ENCODE peak calls at places on chromosomes 11 and 22, in seven cellular contexts. One of them, this sample, is unnamed.

GRCh38 chr22:38335077-38335476 is 17.8 kb upstream of the CSNK1E start:
- DNase-seq in activated CD4-positive, alpha-beta T cell treated with anti-CD3 and anti-CD28 coated beads, Interleukin-2, amount 50 U/mL, for 1 hour: no peak
- DNase-seq in AG04450: no peak
- DNase-seq in activated naive CD8-positive, alpha-beta T cell treated with anti-CD3 and anti-CD28 coated beads, Interleukin-2, amount 50 U/mL, for 24 hours: no peak
- DNase-seq in body of pancreas: no peak
- DNase-seq in endothelial cell: no peak
- DNase-seq in activated T-helper 1 cell treated with anti-CD3 and anti-CD28 coated beads, Interleukin-2, amount 50 U/mL, for 16 hours: no peak
- DNase-seq in this sample: peak; percentile 43

GRCh38 chr11:11209967-11210366 is 143.1 kb downstream of the CSNK2A3 start:
- DNase-seq in activated CD4-positive, alpha-beta T cell treated with anti-CD3 and anti-CD28 coated beads, Interleukin-2, amount 50 U/mL, for 1 hour: no peak
- DNase-seq in AG04450: no peak
- DNase-seq in activated naive CD8-positive, alpha-beta T cell treated with anti-CD3 and anti-CD28 coated beads, Interleukin-2, amount 50 U/mL, for 24 hours: no peak
- DNase-seq in body of pancreas: no peak
- DNase-seq in endothelial cell: no peak
- DNase-seq in activated T-helper 1 cell treated with anti-CD3 and anti-CD28 coated beads, Interleukin-2, amount 50 U/mL, for 16 hours: no peak
- DNase-seq in this sample: no peak

GRCh38 chr11:20566591-20567434 is 32.6 kb upstream of the SLC6A5 start:
- DNase-seq in activated CD4-positive, alpha-beta T cell treated with anti-CD3 and anti-CD28 coated beads, Interleukin-2, amount 50 U/mL, for 1 hour: no peak
- DNase-seq in AG04450: no peak
- DNase-seq in activated naive CD8-positive, alpha-beta T cell treated with anti-CD3 and anti-CD28 coated beads, Interleukin-2, amount 50 U/mL, for 24 hours: no peak
- DNase-seq in body of pancreas: no peak
- DNase-seq in endothelial cell: no peak
- DNase-seq in activated T-helper 1 cell treated with anti-CD3 and anti-CD28 coated beads, Interleukin-2, amount 50 U/mL, for 16 hours: no peak
- DNase-seq in this sample: no peak

GRCh38 chr11:112289588-112290461 is 29.2 kb upstream of the PLET1 start:
- DNase-seq in activated CD4-positive, alpha-beta T cell treated with anti-CD3 and anti-CD28 coated beads, Interleukin-2, amount 50 U/mL, for 1 hour: peak; percentile 83
- DNase-seq in AG04450: no peak
- DNase-seq in activated naive CD8-positive, alpha-beta T cell treated with anti-CD3 and anti-CD28 coated beads, Interleukin-2, amount 50 U/mL, for 24 hours: peak; percentile 89
- DNase-seq in body of pancreas: peak; percentile 81
- DNase-seq in endothelial cell: peak; percentile 84
- DNase-seq in activated T-helper 1 cell treated with anti-CD3 and anti-CD28 coated beads, Interleukin-2, amount 50 U/mL, for 16 hours: peak; percentile 65
- DNase-seq in this sample: peak; percentile 72

GRCh38 chr22:21855715-21856114 is 11.7 kb downstream of the MAPK1 start:
- DNase-seq in activated CD4-positive, alpha-beta T cell treated with anti-CD3 and anti-CD28 coated beads, Interleukin-2, amount 50 U/mL, for 1 hour: no peak
- DNase-seq in AG04450: no peak
- DNase-seq in activated naive CD8-positive, alpha-beta T cell treated with anti-CD3 and anti-CD28 coated beads, Interleukin-2, amount 50 U/mL, for 24 hours: no peak
- DNase-seq in body of pancreas: no peak
- DNase-seq in endothelial cell: no peak
- DNase-seq in activated T-helper 1 cell treated with anti-CD3 and anti-CD28 coated beads, Interleukin-2, amount 50 U/mL, for 16 hours: no peak
- DNase-seq in this sample: no peak

GRCh38 chr11:117204283-117205080 is 5.3 kb downstream of the TAGLN start:
- DNase-seq in activated CD4-positive, alpha-beta T cell treated with anti-CD3 and anti-CD28 coated beads, Interleukin-2, amount 50 U/mL, for 1 hour: no peak
- DNase-seq in AG04450: no peak
- DNase-seq in activated naive CD8-positive, alpha-beta T cell treated with anti-CD3 and anti-CD28 coated beads, Interleukin-2, amount 50 U/mL, for 24 hours: no peak
- DNase-seq in body of pancreas: no peak
- DNase-seq in endothelial cell: no peak
- DNase-seq in activated T-helper 1 cell treated with anti-CD3 and anti-CD28 coated beads, Interleukin-2, amount 50 U/mL, for 16 hours: no peak
- DNase-seq in this sample: peak; percentile 14

GRCh38 chr11:102666331-102666957 is 39.1 kb downstream of the MMP27 start:
- DNase-seq in activated CD4-positive, alpha-beta T cell treated with anti-CD3 and anti-CD28 coated beads, Interleukin-2, amount 50 U/mL, for 1 hour: no peak
- DNase-seq in AG04450: peak; percentile 13
- DNase-seq in activated naive CD8-positive, alpha-beta T cell treated with anti-CD3 and anti-CD28 coated beads, Interleukin-2, amount 50 U/mL, for 24 hours: peak; percentile 16
- DNase-seq in body of pancreas: no peak
- DNase-seq in endothelial cell: no peak
- DNase-seq in activated T-helper 1 cell treated with anti-CD3 and anti-CD28 coated beads, Interleukin-2, amount 50 U/mL, for 16 hours: no peak
- DNase-seq in this sample: peak; percentile 63

GRCh38 chr11:75850787-75851186 is 35.8 kb downstream of the UVRAG start:
- DNase-seq in activated CD4-positive, alpha-beta T cell treated with anti-CD3 and anti-CD28 coated beads, Interleukin-2, amount 50 U/mL, for 1 hour: no peak
- DNase-seq in AG04450: no peak
- DNase-seq in activated naive CD8-positive, alpha-beta T cell treated with anti-CD3 and anti-CD28 coated beads, Interleukin-2, amount 50 U/mL, for 24 hours: no peak
- DNase-seq in body of pancreas: no peak
- DNase-seq in endothelial cell: no peak
- DNase-seq in activated T-helper 1 cell treated with anti-CD3 and anti-CD28 coated beads, Interleukin-2, amount 50 U/mL, for 16 hours: no peak
- DNase-seq in this sample: peak; percentile 42

GRCh38 chr22:41931701-41932269 is 5.2 kb upstream of the TNFRSF13C start:
- DNase-seq in activated CD4-positive, alpha-beta T cell treated with anti-CD3 and anti-CD28 coated beads, Interleukin-2, amount 50 U/mL, for 1 hour: no peak
- DNase-seq in AG04450: no peak
- DNase-seq in activated naive CD8-positive, alpha-beta T cell treated with anti-CD3 and anti-CD28 coated beads, Interleukin-2, amount 50 U/mL, for 24 hours: no peak
- DNase-seq in body of pancreas: no peak
- DNase-seq in endothelial cell: no peak
- DNase-seq in activated T-helper 1 cell treated with anti-CD3 and anti-CD28 coated beads, Interleukin-2, amount 50 U/mL, for 16 hours: no peak
- DNase-seq in this sample: no peak

GRCh38 chr11:1473011-1473628 is 13.5 kb downstream of the MOB2 start:
- DNase-seq in activated CD4-positive, alpha-beta T cell treated with anti-CD3 and anti-CD28 coated beads, Interleukin-2, amount 50 U/mL, for 1 hour: no peak
- DNase-seq in AG04450: no peak
- DNase-seq in activated naive CD8-positive, alpha-beta T cell treated with anti-CD3 and anti-CD28 coated beads, Interleukin-2, amount 50 U/mL, for 24 hours: no peak
- DNase-seq in body of pancreas: peak; percentile 2
- DNase-seq in endothelial cell: no peak
- DNase-seq in activated T-helper 1 cell treated with anti-CD3 and anti-CD28 coated beads, Interleukin-2, amount 50 U/mL, for 16 hours: no peak
- DNase-seq in this sample: no peak